ENCODE peak calls at places on chromosomes 1 and 21, in four cellular contexts. M is SHP77, P is NCI-H1092, Y is Calu3. I is an unnamed sample.

GRCh38 chr1:36366091-36366661 is 19.5 kb downstream of the STK40 start:
- DNase-seq in M (no peak), P (no peak), Y (no peak), I (no peak)

GRCh38 chr1:183264132-183264531 is 78.1 kb downstream of the LAMC2 start:
- DNase-seq in M (no peak), P (no peak), Y (no peak), I (no peak)

GRCh38 chr1:162302660-162303344 is 73.9 kb downstream of the SPATA46 start:
- DNase-seq in M (no peak), P (no peak), Y (no peak), I (no peak)

GRCh38 chr1:151825811-151826660 is 5.6 kb downstream of the RORC start:
- DNase-seq in M (no peak), P (no peak), Y (no peak), I (no peak)

GRCh38 chr1:31421404-31422040 is 8.5 kb downstream of the SERINC2 start:
- DNase-seq in M (peak), P (no peak), Y (peak), I (no peak)

GRCh38 chr21:45339430-45340405 is 52.0 kb upstream of the POFUT2 start:
- DNase-seq in M (no peak), P (no peak), Y (no peak), I (no peak)

GRCh38 chr1:5198328-5198727 is 543.9 kb downstream of the AJAP1 start:
- DNase-seq in M (no peak), P (no peak), Y (no peak), I (no peak)

GRCh38 chr1:60428161-60428560 is 354.6 kb upstream of the C1orf87 start:
- DNase-seq in M (no peak), P (no peak), Y (no peak), I (no peak)

GRCh38 chr1:55375617-55376258 is 160.6 kb upstream of the USP24 start:
- DNase-seq in M (peak), P (no peak), Y (peak), I (peak)

GRCh38 chr1:107430540-107431228 is 289.8 kb downstream of the NTNG1 start:
- DNase-seq in M (peak), P (no peak), Y (peak), I (peak)

GRCh38 chr1:24952413-24952841 is 22.4 kb upstream of the RUNX3 start:
- DNase-seq in M (no peak), P (no peak), Y (no peak), I (no peak)

GRCh38 chr1:9195651-9196050 is 38.9 kb upstream of the H6PD start:
- DNase-seq in M (no peak), P (no peak), Y (no peak), I (no peak)

GRCh38 chr1:38138498-38139233 is 92.1 kb upstream of the POU3F1 start:
- DNase-seq in M (no peak), P (peak), Y (no peak), I (peak)

GRCh38 chr1:32048440-32048839 is 24.3 kb upstream of the TMEM39B start:
- DNase-seq in M (no peak), P (no peak), Y (no peak), I (no peak)

GRCh38 chr1:59169703-59170102 is 127.2 kb upstream of the FGGY start:
- DNase-seq in M (no peak), P (no peak), Y (no peak), I (no peak)

GRCh38 chr1:185309566-185309965 is 7.5 kb downstream of the IVNS1ABP start:
- DNase-seq in M (no peak), P (no peak), Y (no peak), I (no peak)

GRCh38 chr1:58785424-58786058 is 1.7 kb upstream of the JUN start:
- DNase-seq in M (peak), P (peak), Y (peak), I (no peak)

GRCh38 chr1:52007228-52008073 is 17.0 kb upstream of the RAB3B start:
- DNase-seq in M (no peak), P (no peak), Y (no peak), I (no peak)

GRCh38 chr1:52210044-52210443 is 68.2 kb downstream of the ZFYVE9 start:
- DNase-seq in M (no peak), P (no peak), Y (no peak), I (no peak)

GRCh38 chr1:90361026-90361425 is 356.1 kb downstream of the BARHL2 start:
- DNase-seq in M (no peak), P (no peak), Y (no peak), I (no peak)

GRCh38 chr1:119958223-119958622 is 61.9 kb upstream of the ADAM30 start:
- DNase-seq in M (no peak), P (no peak), Y (no peak), I (no peak)

GRCh38 chr1:84698151-84698651 is 7.9 kb upstream of the SSX2IP start:
- DNase-seq in M (no peak), P (no peak), Y (no peak), I (peak)

GRCh38 chr1:109499661-109500536 is 6.0 kb downstream of the CYB561D1 start:
- DNase-seq in M (peak), P (no peak), Y (peak), I (no peak)